ENCODE peak calls at places on chromosomes 1 and 21, in nine cellular contexts. One of them, this sample, is unnamed.
A peak's percentile ranks its signal among the peaks of the same experiment; 100 is the strongest.

GRCh38 chr1:29485096-29485925 is 249.0 kb downstream of the PTPRU start:
- DNase-seq in astrocyte: no peak
- DNase-seq in HepG2: no peak
- DNase-seq in H1: no peak
- DNase-seq in fibroblast of lung: no peak
- DNase-seq in H9: no peak
- DNase-seq in OCI-LY7: no peak
- DNase-seq in A549: no peak
- DNase-seq in mammary epithelial cell: no peak
- DNase-seq in this sample: no peak

GRCh38 chr1:64882574-64883255 is 83.6 kb downstream of the JAK1 start:
- DNase-seq in astrocyte: no peak
- DNase-seq in H9: no peak
- DNase-seq in mammary epithelial cell: no peak
- DNase-seq in HepG2: no peak
- DNase-seq in OCI-LY7: no peak
- DNase-seq in fibroblast of lung: no peak
- DNase-seq in H1: peak; percentile 33
- DNase-seq in A549: no peak
- DNase-seq in this sample: no peak

GRCh38 chr1:13661539-13661938 is 38.4 kb upstream of the PRDM2 start:
- DNase-seq in A549: no peak
- DNase-seq in H1: no peak
- DNase-seq in H9: no peak
- DNase-seq in astrocyte: peak; percentile 24
- DNase-seq in HepG2: no peak
- DNase-seq in fibroblast of lung: peak; percentile 37
- DNase-seq in OCI-LY7: no peak
- DNase-seq in mammary epithelial cell: no peak
- DNase-seq in this sample: no peak

GRCh38 chr1:55039342-55040082 is at the start of gene PCSK9:
- DNase-seq in mammary epithelial cell: peak; percentile 77
- DNase-seq in H1: peak; percentile 84
- DNase-seq in fibroblast of lung: peak; percentile 53
- DNase-seq in HepG2: peak; percentile 60
- DNase-seq in astrocyte: peak; percentile 38
- DNase-seq in A549: peak; percentile 39
- DNase-seq in H9: peak; percentile 85
- DNase-seq in OCI-LY7: no peak
- DNase-seq in this sample: no peak

GRCh38 chr1:167344605-167345385 is 124.1 kb downstream of the POU2F1 start:
- DNase-seq in A549: no peak
- DNase-seq in astrocyte: peak; percentile 37
- DNase-seq in H9: no peak
- DNase-seq in HepG2: no peak
- DNase-seq in fibroblast of lung: peak; percentile 49
- DNase-seq in H1: no peak
- DNase-seq in mammary epithelial cell: no peak
- DNase-seq in OCI-LY7: no peak
- DNase-seq in this sample: no peak

GRCh38 chr1:203320546-203321272 is 15.4 kb downstream of the BTG2 start:
- DNase-seq in fibroblast of lung: peak; percentile 67
- DNase-seq in HepG2: no peak
- DNase-seq in astrocyte: peak; percentile 55
- DNase-seq in H9: peak; percentile 84
- DNase-seq in A549: no peak
- DNase-seq in OCI-LY7: peak; percentile 99
- DNase-seq in mammary epithelial cell: peak; percentile 51
- DNase-seq in H1: peak; percentile 60
- DNase-seq in this sample: peak; percentile 98

GRCh38 chr1:66981679-66982078 is 56.9 kb downstream of the MIER1 start:
- DNase-seq in mammary epithelial cell: peak; percentile 24
- DNase-seq in astrocyte: no peak
- DNase-seq in H1: no peak
- DNase-seq in A549: no peak
- DNase-seq in fibroblast of lung: no peak
- DNase-seq in OCI-LY7: peak; percentile 50
- DNase-seq in HepG2: no peak
- DNase-seq in H9: no peak
- DNase-seq in this sample: peak; percentile 80

GRCh38 chr1:227315500-227316346 is 2.6 kb downstream of the CDC42BPA start:
- DNase-seq in fibroblast of lung: peak; percentile 64
- DNase-seq in H9: no peak
- DNase-seq in H1: no peak
- DNase-seq in mammary epithelial cell: peak; percentile 56
- DNase-seq in A549: peak; percentile 39
- DNase-seq in astrocyte: peak; percentile 51
- DNase-seq in HepG2: peak; percentile 79
- DNase-seq in OCI-LY7: no peak
- DNase-seq in this sample: no peak

DNA sequence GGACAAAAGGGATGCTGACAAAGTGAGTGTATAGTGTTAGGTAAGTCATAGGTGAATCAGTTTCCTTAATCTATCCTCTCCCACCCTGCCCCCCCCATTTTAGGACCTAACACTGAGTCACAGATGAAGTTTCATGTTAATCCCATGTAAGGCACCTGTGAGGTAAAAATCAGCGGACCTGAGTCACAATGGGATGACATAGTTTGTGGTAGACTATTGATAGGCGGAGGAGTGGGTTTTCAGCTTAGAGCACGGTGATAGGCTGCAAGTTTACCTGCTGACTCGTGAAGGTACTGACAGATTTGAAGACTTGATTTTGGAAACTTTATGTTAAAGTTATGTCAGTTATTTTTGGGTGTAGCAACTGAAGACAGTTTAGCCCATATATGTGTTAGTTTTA is 1.7 kb downstream of the TOR1AIP1 start:
- DNase-seq in OCI-LY7: peak; percentile 60
- DNase-seq in H9: peak; percentile 57
- DNase-seq in H1: no peak
- DNase-seq in A549: no peak
- DNase-seq in mammary epithelial cell: peak; percentile 97
- DNase-seq in fibroblast of lung: peak; percentile 66
- DNase-seq in astrocyte: peak; percentile 63
- DNase-seq in HepG2: peak; percentile 45
- DNase-seq in this sample: no peak
- H3K4me2 ChIP-seq in OCI-LY7: peak overlapping the region; percentile 89
- H3K4me2 ChIP-seq in H9: peak overlapping the region; percentile 99
- H3K4me2 ChIP-seq in H1: peak overlapping the region; percentile 90
- H3K4me2 ChIP-seq in A549: peak overlapping the region; percentile 92
- H3K4me2 ChIP-seq in mammary epithelial cell: peak overlapping the region; percentile 96
- H3K4me2 ChIP-seq in fibroblast of lung: peak overlapping the region; percentile 86
- H3K4me2 ChIP-seq in astrocyte: peak overlapping the region; percentile 83
- H3K4me2 ChIP-seq in HepG2: peak overlapping the region; percentile 98
- H3K4me2 ChIP-seq in this sample: peak overlapping the region; percentile 79

DNA sequence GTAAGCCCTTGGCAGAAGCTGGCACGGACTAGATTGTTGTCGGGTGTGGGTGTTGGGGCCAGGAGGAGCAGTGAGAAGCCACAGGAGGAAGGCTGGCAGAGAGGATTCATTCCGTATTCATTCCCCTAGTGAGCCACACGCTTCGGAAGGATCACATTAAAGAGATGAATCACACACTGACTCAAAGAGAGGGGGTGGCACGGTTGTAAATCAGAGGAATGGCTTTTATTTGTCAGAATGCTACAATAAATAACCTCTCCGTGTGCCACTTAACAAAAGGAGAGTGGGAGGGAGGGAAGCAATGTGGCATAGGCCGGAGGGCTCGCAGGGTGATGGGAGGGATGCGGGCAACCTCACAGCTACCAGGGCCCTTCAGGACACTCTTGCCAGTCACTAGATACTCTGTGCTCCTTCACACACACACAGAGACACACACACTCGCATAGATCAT is 135.5 kb downstream of the HIVEP3 start:
- DNase-seq in HepG2: no peak
- DNase-seq in H9: no peak
- DNase-seq in mammary epithelial cell: peak; percentile 92
- DNase-seq in fibroblast of lung: peak; percentile 89
- DNase-seq in OCI-LY7: no peak
- DNase-seq in astrocyte: peak; percentile 86
- DNase-seq in A549: peak; percentile 36
- DNase-seq in H1: no peak
- DNase-seq in this sample: no peak
- H3K4me2 ChIP-seq in HepG2: no peak overlapping the region
- H3K4me2 ChIP-seq in H9: no peak overlapping the region
- H3K4me2 ChIP-seq in mammary epithelial cell: peak overlapping the region; percentile 56
- H3K4me2 ChIP-seq in fibroblast of lung: peak overlapping the region; percentile 32
- H3K4me2 ChIP-seq in OCI-LY7: no peak overlapping the region
- H3K4me2 ChIP-seq in astrocyte: peak overlapping the region; percentile 84
- H3K4me2 ChIP-seq in A549: peak overlapping the region; percentile 70
- H3K4me2 ChIP-seq in H1: no peak overlapping the region
- H3K4me2 ChIP-seq in this sample: no peak overlapping the region

GRCh38 chr21:42925114-42925907 is at the start of gene ERVH48-1:
- DNase-seq in mammary epithelial cell: no peak
- DNase-seq in HepG2: no peak
- DNase-seq in fibroblast of lung: no peak
- DNase-seq in H1: no peak
- DNase-seq in H9: peak; percentile 83
- DNase-seq in astrocyte: no peak
- DNase-seq in OCI-LY7: peak; percentile 31
- DNase-seq in A549: no peak
- DNase-seq in this sample: peak; percentile 72
- H3K4me2 ChIP-seq in mammary epithelial cell: no peak within 1 kb of the TSS
- H3K4me2 ChIP-seq in HepG2: no peak within 1 kb of the TSS
- H3K4me2 ChIP-seq in fibroblast of lung: no peak within 1 kb of the TSS
- H3K4me2 ChIP-seq in H1: peak within 1 kb of the TSS; percentile 31
- H3K4me2 ChIP-seq in H9: peak within 1 kb of the TSS; percentile 34
- H3K4me2 ChIP-seq in astrocyte: no peak within 1 kb of the TSS
- H3K4me2 ChIP-seq in OCI-LY7: peak within 1 kb of the TSS; percentile 59
- H3K4me2 ChIP-seq in A549: no peak within 1 kb of the TSS
- H3K4me2 ChIP-seq in this sample: peak within 1 kb of the TSS; percentile 58

GRCh38 chr1:68953316-68953715 is 456.4 kb upstream of the DEPDC1 start:
- DNase-seq in H1: no peak
- DNase-seq in OCI-LY7: no peak
- DNase-seq in HepG2: no peak
- DNase-seq in fibroblast of lung: no peak
- DNase-seq in H9: no peak
- DNase-seq in A549: no peak
- DNase-seq in mammary epithelial cell: no peak
- DNase-seq in astrocyte: no peak
- DNase-seq in this sample: no peak

GRCh38 chr1:68958957-68959356 is 462.1 kb upstream of the DEPDC1 start:
- DNase-seq in HepG2: no peak
- DNase-seq in fibroblast of lung: no peak
- DNase-seq in mammary epithelial cell: no peak
- DNase-seq in A549: no peak
- DNase-seq in OCI-LY7: no peak
- DNase-seq in H1: no peak
- DNase-seq in astrocyte: no peak
- DNase-seq in H9: no peak
- DNase-seq in this sample: no peak

GRCh38 chr1:68955424-68955823 is 458.5 kb upstream of the DEPDC1 start:
- DNase-seq in astrocyte: peak; percentile 56
- DNase-seq in HepG2: no peak
- DNase-seq in mammary epithelial cell: no peak
- DNase-seq in A549: no peak
- DNase-seq in H1: no peak
- DNase-seq in OCI-LY7: no peak
- DNase-seq in H9: no peak
- DNase-seq in fibroblast of lung: peak; percentile 71
- DNase-seq in this sample: no peak

GRCh38 chr1:68959631-68960030 is 462.7 kb upstream of the DEPDC1 start:
- DNase-seq in H1: no peak
- DNase-seq in A549: no peak
- DNase-seq in H9: no peak
- DNase-seq in astrocyte: no peak
- DNase-seq in HepG2: no peak
- DNase-seq in OCI-LY7: no peak
- DNase-seq in mammary epithelial cell: no peak
- DNase-seq in fibroblast of lung: peak; percentile 11
- DNase-seq in this sample: no peak

DNA sequence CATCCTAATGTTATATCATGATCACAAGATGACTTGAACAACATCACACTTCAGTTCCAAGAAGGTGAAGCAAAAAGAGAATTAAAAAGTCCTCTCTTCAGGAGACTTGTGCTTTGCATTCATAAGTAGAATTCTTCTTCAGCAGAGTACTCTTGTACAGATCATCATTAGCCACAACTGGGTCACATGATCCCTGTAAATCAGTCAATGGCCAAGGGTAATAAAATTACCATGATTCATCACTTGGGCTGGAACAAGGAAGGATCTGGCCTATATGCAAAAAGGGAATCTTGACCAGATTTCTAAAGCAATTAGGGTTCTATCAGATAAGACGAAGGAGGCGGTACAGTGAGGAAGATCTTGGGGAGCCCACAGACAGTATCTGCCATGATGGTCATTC is 458.0 kb upstream of the DEPDC1 start:
- DNase-seq in astrocyte: peak; percentile 58
- DNase-seq in A549: no peak
- DNase-seq in mammary epithelial cell: peak; percentile 9
- DNase-seq in H1: no peak
- DNase-seq in fibroblast of lung: peak; percentile 64
- DNase-seq in HepG2: no peak
- DNase-seq in OCI-LY7: no peak
- DNase-seq in H9: no peak
- DNase-seq in this sample: no peak
- H3K4me2 ChIP-seq in astrocyte: no peak overlapping the region
- H3K4me2 ChIP-seq in A549: no peak overlapping the region
- H3K4me2 ChIP-seq in mammary epithelial cell: no peak overlapping the region
- H3K4me2 ChIP-seq in H1: no peak overlapping the region
- H3K4me2 ChIP-seq in fibroblast of lung: no peak overlapping the region
- H3K4me2 ChIP-seq in HepG2: no peak overlapping the region
- H3K4me2 ChIP-seq in OCI-LY7: no peak overlapping the region
- H3K4me2 ChIP-seq in H9: no peak overlapping the region
- H3K4me2 ChIP-seq in this sample: no peak overlapping the region

GRCh38 chr1:234853906-234854647 is 244.1 kb upstream of the IRF2BP2 start:
- DNase-seq in A549: no peak
- DNase-seq in mammary epithelial cell: peak; percentile 28
- DNase-seq in HepG2: no peak
- DNase-seq in H1: no peak
- DNase-seq in fibroblast of lung: peak; percentile 35
- DNase-seq in OCI-LY7: no peak
- DNase-seq in astrocyte: peak; percentile 27
- DNase-seq in H9: no peak
- DNase-seq in this sample: no peak

GRCh38 chr1:234848972-234849641 is 239.1 kb upstream of the IRF2BP2 start:
- DNase-seq in mammary epithelial cell: peak; percentile 87
- DNase-seq in H1: no peak
- DNase-seq in OCI-LY7: no peak
- DNase-seq in HepG2: no peak
- DNase-seq in H9: no peak
- DNase-seq in A549: no peak
- DNase-seq in astrocyte: peak; percentile 97
- DNase-seq in fibroblast of lung: peak; percentile 97
- DNase-seq in this sample: no peak

GRCh38 chr1:234849824-234850223 is 239.8 kb upstream of the IRF2BP2 start:
- DNase-seq in HepG2: no peak
- DNase-seq in H1: no peak
- DNase-seq in H9: no peak
- DNase-seq in A549: no peak
- DNase-seq in OCI-LY7: no peak
- DNase-seq in fibroblast of lung: peak; percentile 30
- DNase-seq in mammary epithelial cell: no peak
- DNase-seq in astrocyte: peak; percentile 22
- DNase-seq in this sample: no peak

GRCh38 chr1:234852659-234853058 is 242.7 kb upstream of the IRF2BP2 start:
- DNase-seq in HepG2: peak; percentile 19
- DNase-seq in fibroblast of lung: no peak
- DNase-seq in A549: no peak
- DNase-seq in astrocyte: no peak
- DNase-seq in OCI-LY7: no peak
- DNase-seq in H1: no peak
- DNase-seq in H9: no peak
- DNase-seq in mammary epithelial cell: no peak
- DNase-seq in this sample: no peak

GRCh38 chr1:234851450-234852438 is 241.8 kb upstream of the IRF2BP2 start:
- DNase-seq in H9: no peak
- DNase-seq in mammary epithelial cell: no peak
- DNase-seq in OCI-LY7: peak; percentile 71
- DNase-seq in HepG2: no peak
- DNase-seq in astrocyte: peak; percentile 56
- DNase-seq in H1: no peak
- DNase-seq in A549: no peak
- DNase-seq in fibroblast of lung: peak; percentile 70
- DNase-seq in this sample: no peak
- H3K4me2 ChIP-seq in H9: no peak overlapping the region
- H3K4me2 ChIP-seq in mammary epithelial cell: no peak overlapping the region
- H3K4me2 ChIP-seq in OCI-LY7: peak overlapping the region; percentile 47
- H3K4me2 ChIP-seq in HepG2: no peak overlapping the region
- H3K4me2 ChIP-seq in astrocyte: peak overlapping the region; percentile 43
- H3K4me2 ChIP-seq in H1: no peak overlapping the region
- H3K4me2 ChIP-seq in A549: peak overlapping the region; percentile 35
- H3K4me2 ChIP-seq in fibroblast of lung: no peak overlapping the region
- H3K4me2 ChIP-seq in this sample: no peak overlapping the region